ENCODE peak calls at places on chromosomes 2 and 18, in seven cellular contexts. One of them, this sample, is unnamed.

GRCh38 chr18:11468120-11468519 is 141.3 kb upstream of the SLC35G4 start:
- DNase-seq in colonic mucosa: no peak
- DNase-seq in Panc1: no peak
- DNase-seq in esophagus squamous epithelium: no peak
- DNase-seq in mammary epithelial cell: no peak
- DNase-seq in GM12878: no peak
- DNase-seq in breast epithelium: no peak
- DNase-seq in this sample: no peak

GRCh38 chr18:77065221-77065981 is 67.2 kb downstream of the MBP start:
- DNase-seq in mammary epithelial cell: peak; percentile 86
- DNase-seq in breast epithelium: no peak
- DNase-seq in esophagus squamous epithelium: no peak
- DNase-seq in GM12878: peak; percentile 87
- DNase-seq in colonic mucosa: no peak
- DNase-seq in Panc1: peak; percentile 93
- DNase-seq in this sample: no peak

GRCh38 chr18:62374410-62374965 is 49.4 kb downstream of the TNFRSF11A start:
- DNase-seq in breast epithelium: no peak
- DNase-seq in esophagus squamous epithelium: no peak
- DNase-seq in GM12878: no peak
- DNase-seq in Panc1: no peak
- DNase-seq in colonic mucosa: no peak
- DNase-seq in mammary epithelial cell: no peak
- DNase-seq in this sample: no peak

GRCh38 chr2:30522421-30522820 is 75.4 kb downstream of the LCLAT1 start:
- DNase-seq in esophagus squamous epithelium: no peak
- DNase-seq in Panc1: no peak
- DNase-seq in colonic mucosa: no peak
- DNase-seq in breast epithelium: no peak
- DNase-seq in GM12878: no peak
- DNase-seq in mammary epithelial cell: no peak
- DNase-seq in this sample: no peak

GRCh38 chr2:163182764-163183354 is 344.3 kb upstream of the KCNH7 start:
- DNase-seq in esophagus squamous epithelium: no peak
- DNase-seq in GM12878: no peak
- DNase-seq in breast epithelium: no peak
- DNase-seq in colonic mucosa: no peak
- DNase-seq in Panc1: no peak
- DNase-seq in mammary epithelial cell: no peak
- DNase-seq in this sample: no peak

GRCh38 chr2:66567000-66567399 is 132.1 kb downstream of the MEIS1 start:
- DNase-seq in esophagus squamous epithelium: no peak
- DNase-seq in colonic mucosa: no peak
- DNase-seq in GM12878: no peak
- DNase-seq in mammary epithelial cell: no peak
- DNase-seq in breast epithelium: no peak
- DNase-seq in Panc1: no peak
- DNase-seq in this sample: no peak

GRCh38 chr18:37335337-37335736 is 230.3 kb downstream of the CELF4 start:
- DNase-seq in Panc1: no peak
- DNase-seq in breast epithelium: no peak
- DNase-seq in esophagus squamous epithelium: no peak
- DNase-seq in GM12878: no peak
- DNase-seq in colonic mucosa: no peak
- DNase-seq in mammary epithelial cell: no peak
- DNase-seq in this sample: no peak

GRCh38 chr18:45107425-45107824 is 426.7 kb downstream of the SETBP1 start:
- DNase-seq in esophagus squamous epithelium: no peak
- DNase-seq in GM12878: no peak
- DNase-seq in mammary epithelial cell: peak; percentile 51
- DNase-seq in Panc1: no peak
- DNase-seq in colonic mucosa: no peak
- DNase-seq in breast epithelium: no peak
- DNase-seq in this sample: no peak

GRCh38 chr2:239821694-239822075 is 203.5 kb downstream of the NDUFA10 start:
- DNase-seq in esophagus squamous epithelium: no peak
- DNase-seq in GM12878: no peak
- DNase-seq in breast epithelium: no peak
- DNase-seq in colonic mucosa: no peak
- DNase-seq in Panc1: no peak
- DNase-seq in mammary epithelial cell: no peak
- DNase-seq in this sample: no peak

GRCh38 chr18:76496200-76496890 is 1.3 kb upstream of the ZNF516 start:
- DNase-seq in colonic mucosa: peak; percentile 74
- DNase-seq in mammary epithelial cell: no peak
- DNase-seq in esophagus squamous epithelium: no peak
- DNase-seq in breast epithelium: no peak
- DNase-seq in Panc1: no peak
- DNase-seq in GM12878: no peak
- DNase-seq in this sample: peak; percentile 59

GRCh38 chr18:73365018-73365417 is 497.2 kb upstream of the NETO1 start:
- DNase-seq in colonic mucosa: no peak
- DNase-seq in GM12878: no peak
- DNase-seq in breast epithelium: no peak
- DNase-seq in esophagus squamous epithelium: no peak
- DNase-seq in mammary epithelial cell: no peak
- DNase-seq in Panc1: no peak
- DNase-seq in this sample: no peak

GRCh38 chr18:50099725-50100414 is 95.1 kb downstream of the MYO5B start:
- DNase-seq in breast epithelium: no peak
- DNase-seq in GM12878: peak; percentile 36
- DNase-seq in Panc1: no peak
- DNase-seq in esophagus squamous epithelium: no peak
- DNase-seq in colonic mucosa: no peak
- DNase-seq in mammary epithelial cell: peak; percentile 98
- DNase-seq in this sample: no peak

GRCh38 chr2:10777111-10777841 is 35.3 kb downstream of the PDIA6 start:
- DNase-seq in esophagus squamous epithelium: no peak
- DNase-seq in breast epithelium: no peak
- DNase-seq in mammary epithelial cell: no peak
- DNase-seq in GM12878: no peak
- DNase-seq in colonic mucosa: no peak
- DNase-seq in Panc1: no peak
- DNase-seq in this sample: no peak

GRCh38 chr18:57434536-57435494 is at the start of gene ONECUT2:
- DNase-seq in mammary epithelial cell: peak; percentile 91
- DNase-seq in GM12878: no peak
- DNase-seq in colonic mucosa: peak; percentile 94
- DNase-seq in Panc1: no peak
- DNase-seq in breast epithelium: peak; percentile 93
- DNase-seq in esophagus squamous epithelium: peak; percentile 11
- DNase-seq in this sample: peak; percentile 96

GRCh38 chr2:44938287-44939073 is 3.0 kb upstream of the SIX3 start:
- DNase-seq in colonic mucosa: no peak
- DNase-seq in mammary epithelial cell: no peak
- DNase-seq in breast epithelium: peak; percentile 49
- DNase-seq in esophagus squamous epithelium: no peak
- DNase-seq in Panc1: no peak
- DNase-seq in GM12878: no peak
- DNase-seq in this sample: peak; percentile 32

GRCh38 chr18:59383831-59384230 is 24.8 kb upstream of the LMAN1 start:
- DNase-seq in mammary epithelial cell: no peak
- DNase-seq in Panc1: no peak
- DNase-seq in esophagus squamous epithelium: no peak
- DNase-seq in colonic mucosa: no peak
- DNase-seq in GM12878: no peak
- DNase-seq in breast epithelium: no peak
- DNase-seq in this sample: no peak

GRCh38 chr2:174654429-174654941 is 56.9 kb upstream of the WIPF1 start:
- DNase-seq in breast epithelium: no peak
- DNase-seq in esophagus squamous epithelium: no peak
- DNase-seq in mammary epithelial cell: no peak
- DNase-seq in GM12878: no peak
- DNase-seq in Panc1: no peak
- DNase-seq in colonic mucosa: no peak
- DNase-seq in this sample: no peak

GRCh38 chr2:152555048-152555447 is 162.2 kb downstream of the PRPF40A start:
- DNase-seq in GM12878: no peak
- DNase-seq in colonic mucosa: no peak
- DNase-seq in mammary epithelial cell: no peak
- DNase-seq in breast epithelium: no peak
- DNase-seq in esophagus squamous epithelium: no peak
- DNase-seq in Panc1: no peak
- DNase-seq in this sample: no peak

GRCh38 chr2:119174216-119174992 is 15.9 kb upstream of the C1QL2 start:
- DNase-seq in esophagus squamous epithelium: no peak
- DNase-seq in mammary epithelial cell: peak; percentile 13
- DNase-seq in Panc1: no peak
- DNase-seq in colonic mucosa: peak; percentile 51
- DNase-seq in breast epithelium: no peak
- DNase-seq in GM12878: no peak
- DNase-seq in this sample: peak; percentile 54

GRCh38 chr2:70002241-70002896 is 40.9 kb upstream of the ASPRV1 start:
- DNase-seq in GM12878: no peak
- DNase-seq in esophagus squamous epithelium: no peak
- DNase-seq in colonic mucosa: no peak
- DNase-seq in mammary epithelial cell: no peak
- DNase-seq in breast epithelium: no peak
- DNase-seq in Panc1: no peak
- DNase-seq in this sample: no peak

GRCh38 chr2:95387358-95387757 is 15.2 kb upstream of the FAHD2A start:
- DNase-seq in esophagus squamous epithelium: no peak
- DNase-seq in breast epithelium: peak; percentile 19
- DNase-seq in mammary epithelial cell: no peak
- DNase-seq in GM12878: no peak
- DNase-seq in colonic mucosa: peak; percentile 14
- DNase-seq in Panc1: no peak
- DNase-seq in this sample: no peak

DNA sequence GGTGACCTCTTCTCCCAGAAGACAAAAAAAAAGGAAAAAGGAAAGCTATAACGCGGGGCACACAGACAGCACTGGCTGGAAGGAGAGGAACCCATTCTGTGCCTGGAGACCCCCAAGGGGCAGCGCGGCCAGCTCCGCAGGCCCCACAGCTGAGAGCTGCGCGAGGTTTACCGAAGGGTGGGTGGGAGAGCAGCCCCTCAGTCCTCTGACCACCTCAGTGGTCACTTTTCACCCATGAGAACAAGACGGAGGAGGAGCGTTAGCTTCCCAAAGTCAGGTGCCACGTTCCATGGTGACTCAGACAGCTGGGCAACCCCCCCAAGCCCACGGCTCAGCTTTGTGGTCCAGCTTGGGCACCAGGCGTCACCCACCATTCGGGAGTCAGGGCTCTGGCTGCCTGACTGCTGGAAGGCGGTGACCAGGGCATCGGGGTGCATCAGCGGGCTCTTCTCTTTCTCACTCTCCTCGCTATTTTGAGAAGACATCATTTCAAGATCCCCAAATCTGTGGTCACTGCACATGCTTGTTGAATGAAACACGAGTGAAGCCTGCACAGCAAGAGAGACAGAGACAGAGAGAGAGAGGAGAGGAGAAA is 35.2 kb downstream of the RPL31 start:
- DNase-seq in Panc1: no peak
- DNase-seq in GM12878: no peak
- DNase-seq in breast epithelium: no peak
- DNase-seq in esophagus squamous epithelium: no peak
- DNase-seq in mammary epithelial cell: no peak
- DNase-seq in colonic mucosa: no peak
- DNase-seq in this sample: no peak
- H3K27ac ChIP-seq in Panc1: peak overlapping the region; percentile 66
- H3K27ac ChIP-seq in GM12878: no peak overlapping the region
- H3K27ac ChIP-seq in breast epithelium: no peak overlapping the region
- H3K27ac ChIP-seq in esophagus squamous epithelium: no peak overlapping the region
- H3K27ac ChIP-seq in mammary epithelial cell: no peak overlapping the region
- H3K27ac ChIP-seq in colonic mucosa: no peak overlapping the region
- H3K27ac ChIP-seq in this sample: no peak overlapping the region

GRCh38 chr2:195251221-195251620 is 405.8 kb upstream of the SLC39A10 start:
- DNase-seq in colonic mucosa: no peak
- DNase-seq in mammary epithelial cell: no peak
- DNase-seq in esophagus squamous epithelium: no peak
- DNase-seq in breast epithelium: no peak
- DNase-seq in Panc1: no peak
- DNase-seq in GM12878: no peak
- DNase-seq in this sample: no peak

GRCh38 chr2:195257979-195258378 is 399.0 kb upstream of the SLC39A10 start:
- DNase-seq in Panc1: no peak
- DNase-seq in breast epithelium: no peak
- DNase-seq in colonic mucosa: no peak
- DNase-seq in mammary epithelial cell: no peak
- DNase-seq in esophagus squamous epithelium: no peak
- DNase-seq in GM12878: no peak
- DNase-seq in this sample: no peak

GRCh38 chr2:195252018-195252417 is 405.0 kb upstream of the SLC39A10 start:
- DNase-seq in esophagus squamous epithelium: no peak
- DNase-seq in colonic mucosa: no peak
- DNase-seq in Panc1: no peak
- DNase-seq in breast epithelium: no peak
- DNase-seq in GM12878: no peak
- DNase-seq in mammary epithelial cell: no peak
- DNase-seq in this sample: no peak
- TF ChIP-seq CTCF in esophagus squamous epithelium: no peak
- TF ChIP-seq CTCF in colonic mucosa: no peak
- TF ChIP-seq CTCF in Panc1: no peak
- TF ChIP-seq CTCF in breast epithelium: no peak
- TF ChIP-seq CTCF in GM12878: no peak
- TF ChIP-seq CTCF in mammary epithelial cell: no peak
- TF ChIP-seq CTCF in this sample: no peak

GRCh38 chr2:86066007-86066578 is 39.6 kb downstream of the POLR1A start:
- DNase-seq in mammary epithelial cell: no peak
- DNase-seq in breast epithelium: no peak
- DNase-seq in Panc1: no peak
- DNase-seq in colonic mucosa: no peak
- DNase-seq in GM12878: no peak
- DNase-seq in esophagus squamous epithelium: no peak
- DNase-seq in this sample: no peak
- H3K36me3 ChIP-seq in mammary epithelial cell: peaks cover 56% of the 10 kb centered on the region
- H3K36me3 ChIP-seq in breast epithelium: no peaks in the 10 kb centered on the region
- H3K36me3 ChIP-seq in Panc1: peaks cover 64% of the 10 kb centered on the region
- H3K36me3 ChIP-seq in colonic mucosa: peaks cover 6% of the 10 kb centered on the region
- H3K36me3 ChIP-seq in GM12878: peaks cover 16% of the 10 kb centered on the region
- H3K36me3 ChIP-seq in esophagus squamous epithelium: peaks cover 7% of the 10 kb centered on the region
- H3K36me3 ChIP-seq in this sample: no peaks in the 10 kb centered on the region

GRCh38 chr2:238225121-238225520 is 14.7 kb downstream of the HES6 start:
- DNase-seq in mammary epithelial cell: no peak
- DNase-seq in Panc1: no peak
- DNase-seq in GM12878: no peak
- DNase-seq in esophagus squamous epithelium: no peak
- DNase-seq in breast epithelium: no peak
- DNase-seq in colonic mucosa: no peak
- DNase-seq in this sample: no peak

GRCh38 chr2:238216651-238217184 is 13.2 kb upstream of the ILKAP start:
- DNase-seq in GM12878: no peak
- DNase-seq in colonic mucosa: no peak
- DNase-seq in breast epithelium: no peak
- DNase-seq in Panc1: no peak
- DNase-seq in mammary epithelial cell: no peak
- DNase-seq in esophagus squamous epithelium: no peak
- DNase-seq in this sample: no peak

GRCh38 chr2:238220892-238221521 is 17.5 kb upstream of the ILKAP start:
- DNase-seq in GM12878: no peak
- DNase-seq in esophagus squamous epithelium: no peak
- DNase-seq in mammary epithelial cell: peak; percentile 32
- DNase-seq in Panc1: no peak
- DNase-seq in colonic mucosa: no peak
- DNase-seq in breast epithelium: no peak
- DNase-seq in this sample: no peak

GRCh38 chr2:238224636-238225035 is 15.2 kb downstream of the HES6 start:
- DNase-seq in mammary epithelial cell: no peak
- DNase-seq in breast epithelium: no peak
- DNase-seq in esophagus squamous epithelium: no peak
- DNase-seq in GM12878: no peak
- DNase-seq in Panc1: no peak
- DNase-seq in colonic mucosa: no peak
- DNase-seq in this sample: peak; percentile 41

GRCh38 chr2:238220274-238220891 is 16.9 kb upstream of the ILKAP start:
- DNase-seq in mammary epithelial cell: no peak
- DNase-seq in GM12878: no peak
- DNase-seq in breast epithelium: no peak
- DNase-seq in Panc1: no peak
- DNase-seq in colonic mucosa: no peak
- DNase-seq in esophagus squamous epithelium: no peak
- DNase-seq in this sample: no peak
- H3K27ac ChIP-seq in mammary epithelial cell: no peak overlapping the region
- H3K27ac ChIP-seq in GM12878: no peak overlapping the region
- H3K27ac ChIP-seq in breast epithelium: peak overlapping the region; percentile 32
- H3K27ac ChIP-seq in Panc1: peak overlapping the region; percentile 42
- H3K27ac ChIP-seq in colonic mucosa: no peak overlapping the region
- H3K27ac ChIP-seq in esophagus squamous epithelium: no peak overlapping the region
- H3K27ac ChIP-seq in this sample: no peak overlapping the region